ENCODE peak calls at places on chromosome 6, in nine cellular contexts. W is LHCN-M2; V is central memory CD4-positive, alpha-beta T cell; J is HEK293T; K is T-cell; L is NCI-H2171; S is NCI-H2081; Z is NCI-H1436; D is stimulated activated CD4-positive, alpha-beta T cell treated with anti-CD3 and anti-CD28 coated beads, Interleukin-12 subunit alpha, Interleukin-12 subunit beta, amount 100 ng/mL, for 4 hours. U is an unnamed sample.

GRCh38 chr6:141587482-141588266 is 545.1 kb upstream of the GJE1 start:
- DNase-seq in J (no peak), V (no peak), Z (no peak), L (no peak), W (peak), K (no peak), S (no peak), D (no peak), U (no peak)

GRCh38 chr6:90695316-90695715 is 108.4 kb upstream of the MAP3K7 start:
- DNase-seq in W (no peak), L (no peak), S (no peak), J (no peak), V (no peak), D (no peak), K (no peak), Z (peak), U (no peak)

GRCh38 chr6:28658475-28659249 is 133.0 kb downstream of the GPX5 start:
- DNase-seq in D (no peak), J (no peak), W (no peak), L (no peak), S (no peak), V (no peak), K (no peak), Z (no peak), U (no peak)

GRCh38 chr6:22367331-22367730 is 70.5 kb upstream of the PRL start:
- DNase-seq in S (no peak), Z (no peak), V (no peak), J (no peak), W (no peak), L (no peak), K (no peak), D (no peak), U (no peak)

GRCh38 chr6:36969240-36969691 is 14.7 kb downstream of the PI16 start:
- DNase-seq in L (no peak), J (no peak), D (no peak), Z (no peak), K (no peak), W (no peak), V (no peak), S (no peak), U (no peak)

GRCh38 chr6:89952361-89952680 is 58.1 kb downstream of the GJA10 start:
- DNase-seq in V (peak), L (no peak), W (no peak), Z (no peak), S (no peak), J (no peak), K (no peak), D (no peak), U (no peak)

GRCh38 chr6:63640062-63640461 is 4.5 kb downstream of the PHF3 start:
- DNase-seq in J (no peak), L (no peak), W (peak), V (no peak), D (no peak), Z (no peak), K (no peak), S (no peak), U (no peak)

GRCh38 chr6:1641391-1641790 is 31.7 kb downstream of the FOXC1 start:
- DNase-seq in J (no peak), W (no peak), D (no peak), V (no peak), K (no peak), Z (no peak), S (no peak), L (no peak), U (no peak)

GRCh38 chr6:7730852-7731251 is 5.0 kb downstream of the BMP6 start:
- DNase-seq in S (no peak), K (no peak), J (no peak), L (no peak), V (no peak), W (peak), D (no peak), Z (no peak), U (no peak)

GRCh38 chr6:43203029-43203717 is 21.2 kb downstream of the CUL9 start:
- DNase-seq in W (no peak), Z (no peak), D (no peak), S (no peak), L (no peak), J (no peak), K (no peak), V (no peak), U (no peak)

GRCh38 chr6:36727491-36728021 is 29.9 kb downstream of the RAB44 start:
- DNase-seq in D (no peak), K (no peak), L (peak), W (peak), V (no peak), S (peak), Z (peak), J (no peak), U (no peak)

GRCh38 chr6:32154514-32155161 is 697 bp downstream of the PPT2 start:
- DNase-seq in D (peak), S (peak), J (peak), V (peak), K (peak), Z (peak), W (peak), L (peak), U (peak)

GRCh38 chr6:37456126-37456525 is 23.1 kb downstream of the CMTR1 start:
- DNase-seq in S (no peak), D (no peak), L (no peak), W (peak), Z (no peak), J (no peak), V (no peak), K (no peak), U (no peak)

GRCh38 chr6:149405823-149406765 is 6.0 kb downstream of the SUMO4 start:
- DNase-seq in S (no peak), J (no peak), K (no peak), L (no peak), Z (no peak), W (peak), D (no peak), V (no peak), U (no peak)

GRCh38 chr6:33981421-33981820 is 164.5 kb downstream of the GRM4 start:
- DNase-seq in K (no peak), D (no peak), W (no peak), Z (no peak), V (no peak), S (no peak), L (no peak), J (no peak), U (peak)

GRCh38 chr6:111766524-111766857 is 106.8 kb downstream of the FYN start:
- DNase-seq in S (no peak), Z (no peak), K (no peak), D (no peak), J (no peak), L (no peak), W (no peak), V (no peak), U (no peak)

U was measured in left colon.